ENCODE peak calls at places on chromosomes 5 and 9, in five cellular contexts. I is GM23248, T is neural progenitor cell, O is GM23338, X is SK-N-SH. C is an unnamed sample.

GRCh38 chr9:126043691-126044090 is 282.9 kb upstream of the MVB12B start:
- DNase-seq in I (no peak), T (peak; percentile 34), O (no peak), X (no peak), C (no peak)

GRCh38 chr5:90221947-90222346 is 187.6 kb downstream of the CETN3 start:
- DNase-seq in I (peak; percentile 28), T (no peak), O (no peak), X (no peak), C (peak; percentile 96)

GRCh38 chr5:75522542-75522941 is 10.9 kb downstream of the POLK start:
- DNase-seq in I (peak; percentile 31), T (no peak), O (no peak), X (no peak), C (no peak)

GRCh38 chr5:179166886-179167841 is 107.0 kb downstream of the ZNF354C start:
- DNase-seq in I (peak; percentile 78), T (peak; percentile 81), O (peak; percentile 79), X (peak; percentile 97), C (peak; percentile 38)

GRCh38 chr9:129487658-129488483 is 133.0 kb downstream of the C9orf50 start:
- DNase-seq in I (peak; percentile 73), T (peak; percentile 65), O (peak; percentile 57), X (no peak), C (no peak)

GRCh38 chr5:150670275-150670960 is 9.4 kb downstream of the MYOZ3 start:
- DNase-seq in I (no peak), T (peak; percentile 50), O (peak; percentile 42), X (no peak), C (no peak)

GRCh38 chr5:119476341-119476740 is 24.0 kb downstream of the HSD17B4 start:
- DNase-seq in I (no peak), T (peak; percentile 18), O (no peak), X (no peak), C (no peak)

GRCh38 chr5:71778678-71779276 is 59.7 kb downstream of the CARTPT start:
- DNase-seq in I (peak; percentile 28), T (peak; percentile 61), O (peak; percentile 55), X (peak; percentile 52), C (peak; percentile 67)

GRCh38 chr9:109052416-109052815 is 39.1 kb upstream of the CTNNAL1 start:
- DNase-seq in I (peak; percentile 52), T (no peak), O (no peak), X (no peak), C (no peak)

DNA sequence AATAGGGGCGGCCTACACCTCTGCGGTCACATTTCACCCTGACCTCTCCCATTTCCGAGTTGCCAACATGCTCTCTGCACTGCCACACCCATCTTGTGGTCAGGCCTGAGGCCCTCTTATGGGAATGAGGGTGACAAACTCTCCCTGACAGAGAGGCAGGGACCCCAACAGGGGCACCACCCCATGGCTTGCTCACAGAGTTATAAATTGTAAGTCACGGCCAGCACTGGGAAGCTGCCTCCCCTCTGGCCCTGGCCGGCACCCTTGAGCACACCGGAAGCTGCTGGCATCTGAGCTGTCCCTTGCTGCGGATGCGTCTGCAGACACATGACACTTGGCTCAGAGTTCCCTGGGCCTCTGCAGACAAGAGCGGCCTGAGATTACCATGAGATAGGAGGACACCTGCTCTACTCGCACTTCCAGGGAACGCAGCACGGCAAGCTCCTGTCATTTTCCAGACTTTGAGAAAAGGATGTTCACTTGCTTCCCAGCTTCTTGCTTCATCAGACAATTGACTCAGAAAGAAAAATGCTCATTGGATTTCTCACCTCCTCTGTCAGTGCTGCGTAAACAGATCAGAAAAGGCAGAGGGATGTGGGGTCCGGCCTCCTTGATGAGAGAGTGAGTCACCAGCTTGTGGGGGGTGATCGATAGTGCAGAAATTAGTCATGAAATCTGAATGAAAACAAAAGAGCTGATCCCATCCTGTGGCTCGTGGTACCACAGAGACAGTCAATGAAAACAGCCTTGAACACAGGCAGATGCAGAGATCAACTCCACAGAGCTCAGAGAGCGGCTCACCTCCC is 269.8 kb downstream of the SYK start:
- DNase-seq in I (peak; percentile 94), T (no peak), O (no peak), X (no peak), C (peak; percentile 75)
- TF ChIP-seq EZH2phosphoT487 in I (no peak), T (no peak), O (no peak), X (no peak), C (no peak)

GRCh38 chr9:80507611-80508010 is 935.8 kb downstream of the TLE4 start:
- DNase-seq in I (no peak), T (no peak), O (no peak), X (no peak), C (no peak)

GRCh38 chr9:80501635-80502034 is 929.9 kb downstream of the TLE4 start:
- DNase-seq in I (no peak), T (no peak), O (no peak), X (no peak), C (no peak)

GRCh38 chr9:80503692-80504400 is 932.1 kb downstream of the TLE4 start:
- DNase-seq in I (no peak), T (peak; percentile 35), O (no peak), X (no peak), C (no peak)

GRCh38 chr9:80500300-80500699 is 928.5 kb downstream of the TLE4 start:
- DNase-seq in I (no peak), T (no peak), O (no peak), X (no peak), C (no peak)

DNA sequence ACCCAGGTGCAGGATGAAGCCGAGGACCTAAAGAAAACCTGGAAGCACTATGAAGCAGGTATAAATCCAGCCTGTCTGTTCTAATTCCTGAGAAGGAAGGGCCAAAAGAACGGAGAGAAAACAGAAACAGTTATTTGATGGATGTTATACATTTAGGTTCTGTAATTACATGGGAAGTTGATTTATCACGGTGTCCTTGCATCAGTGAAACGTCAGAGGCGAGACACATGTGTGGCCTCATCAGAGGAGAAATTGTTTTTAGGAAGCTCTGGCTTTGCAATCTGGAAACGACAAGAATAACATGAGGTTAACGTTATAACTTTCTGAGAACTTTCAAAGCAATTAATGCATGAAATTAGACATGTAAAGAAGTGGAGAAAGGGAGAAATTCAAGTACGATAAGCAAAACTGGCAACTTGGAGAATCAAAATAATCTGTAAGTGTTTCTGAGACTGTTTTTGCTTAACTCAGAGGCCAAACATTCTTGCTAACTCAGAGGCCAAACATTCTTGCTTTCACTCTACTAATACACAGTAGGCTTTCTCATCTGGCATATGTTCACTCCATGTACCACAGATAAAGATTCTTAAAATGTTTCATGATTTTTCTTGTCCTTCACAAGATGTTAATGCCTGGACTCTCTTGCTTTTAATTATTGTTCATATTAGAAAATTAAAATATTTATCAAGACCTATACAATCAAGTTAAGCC is 932.9 kb downstream of the TLE4 start:
- DNase-seq in I (no peak), T (no peak), O (no peak), X (no peak), C (no peak)
- H2AFZ ChIP-seq in I (no peak overlapping the region), T (no peak overlapping the region), O (no peak overlapping the region), X (no peak overlapping the region), C (no peak overlapping the region)

DNA sequence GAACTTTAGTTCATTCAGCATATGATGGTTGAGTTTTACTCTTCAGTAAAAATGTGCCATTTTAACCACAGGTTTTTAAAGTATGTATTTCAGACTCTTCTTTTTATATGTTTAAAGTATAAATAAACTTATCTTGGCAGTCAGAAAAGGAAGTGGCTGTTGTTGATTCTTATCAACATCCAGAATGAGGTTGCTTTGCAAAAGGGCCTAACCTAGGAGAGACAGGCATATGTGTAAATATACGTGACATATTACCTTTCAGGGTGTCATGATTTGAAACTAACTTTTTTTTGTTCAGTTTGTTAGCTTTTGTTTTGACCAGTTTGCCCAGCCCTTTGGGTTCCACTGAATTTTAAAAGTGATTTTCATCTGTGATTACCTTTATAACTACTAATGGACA is 7.4 kb downstream of the SMARCA2 start:
- DNase-seq in I (no peak), T (no peak), O (no peak), X (no peak), C (no peak)
- H3F3A ChIP-seq in I (peaks cover 21% of the 10 kb centered on the region), T (no peaks in the 10 kb centered on the region), O (no peaks in the 10 kb centered on the region), X (no peaks in the 10 kb centered on the region), C (no peaks in the 10 kb centered on the region)

GRCh38 chr5:181221792-181222629 is 1.1 kb upstream of the TRIM41 start:
- DNase-seq in I (peak; percentile 97), T (peak; percentile 91), O (peak; percentile 92), X (peak; percentile 70), C (peak; percentile 98)
- TF ChIP-seq EZH2phosphoT487 in I (no peak), T (no peak), O (no peak), X (no peak), C (no peak)

GRCh38 chr5:99605904-99606303 is 677.1 kb upstream of the CHD1 start:
- DNase-seq in I (no peak), T (no peak), O (no peak), X (no peak), C (no peak)

DNA sequence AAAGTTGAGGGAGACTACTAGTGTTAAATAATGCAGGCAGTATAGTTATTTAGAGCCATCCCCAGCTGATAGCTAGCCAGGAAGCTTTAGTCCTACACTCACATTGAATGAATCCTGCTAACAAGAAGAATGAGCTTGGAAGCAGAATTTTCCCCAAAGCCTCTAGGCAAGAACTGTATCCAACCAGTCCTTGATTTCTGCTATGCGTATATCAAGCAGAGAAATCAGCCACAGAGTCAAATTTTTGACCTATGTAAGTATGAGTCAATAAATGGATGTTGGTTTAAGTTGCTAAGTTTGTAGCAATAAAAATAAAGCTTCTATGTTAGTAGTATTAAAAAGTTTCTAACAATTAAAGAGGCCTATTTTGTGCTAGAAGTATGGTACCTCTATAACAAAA is 672.1 kb upstream of the CHD1 start:
- DNase-seq in I (no peak), T (no peak), O (no peak), X (no peak), C (peak; percentile 55)
- H2AFZ ChIP-seq in I (no peak overlapping the region), T (no peak overlapping the region), O (no peak overlapping the region), X (no peak overlapping the region), C (no peak overlapping the region)

DNA sequence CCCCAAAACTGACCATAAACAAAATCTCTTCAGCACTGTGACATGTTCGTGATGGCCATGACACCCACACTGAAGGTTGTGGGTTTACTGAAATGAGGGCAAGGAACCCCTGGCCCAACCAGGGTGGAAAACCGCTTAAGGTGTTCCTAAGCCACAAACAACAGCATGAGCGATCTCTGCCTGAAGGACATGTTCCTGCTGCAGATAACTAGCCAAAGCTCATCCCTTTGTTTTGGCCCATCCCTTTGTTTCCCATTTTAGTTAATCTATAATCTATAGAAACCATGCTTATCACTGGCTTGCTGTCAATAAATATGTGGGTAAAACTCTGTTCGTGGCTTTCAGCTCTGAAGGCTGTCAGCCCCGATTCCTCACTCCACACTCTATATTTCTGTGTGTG is 21.8 kb upstream of the TUT7 start:
- DNase-seq in I (no peak), T (no peak), O (no peak), X (no peak), C (no peak)
- H3F3A ChIP-seq in I (no peaks in the 10 kb centered on the region), T (no peaks in the 10 kb centered on the region), O (no peaks in the 10 kb centered on the region), X (no peaks in the 10 kb centered on the region), C (no peaks in the 10 kb centered on the region)

DNA sequence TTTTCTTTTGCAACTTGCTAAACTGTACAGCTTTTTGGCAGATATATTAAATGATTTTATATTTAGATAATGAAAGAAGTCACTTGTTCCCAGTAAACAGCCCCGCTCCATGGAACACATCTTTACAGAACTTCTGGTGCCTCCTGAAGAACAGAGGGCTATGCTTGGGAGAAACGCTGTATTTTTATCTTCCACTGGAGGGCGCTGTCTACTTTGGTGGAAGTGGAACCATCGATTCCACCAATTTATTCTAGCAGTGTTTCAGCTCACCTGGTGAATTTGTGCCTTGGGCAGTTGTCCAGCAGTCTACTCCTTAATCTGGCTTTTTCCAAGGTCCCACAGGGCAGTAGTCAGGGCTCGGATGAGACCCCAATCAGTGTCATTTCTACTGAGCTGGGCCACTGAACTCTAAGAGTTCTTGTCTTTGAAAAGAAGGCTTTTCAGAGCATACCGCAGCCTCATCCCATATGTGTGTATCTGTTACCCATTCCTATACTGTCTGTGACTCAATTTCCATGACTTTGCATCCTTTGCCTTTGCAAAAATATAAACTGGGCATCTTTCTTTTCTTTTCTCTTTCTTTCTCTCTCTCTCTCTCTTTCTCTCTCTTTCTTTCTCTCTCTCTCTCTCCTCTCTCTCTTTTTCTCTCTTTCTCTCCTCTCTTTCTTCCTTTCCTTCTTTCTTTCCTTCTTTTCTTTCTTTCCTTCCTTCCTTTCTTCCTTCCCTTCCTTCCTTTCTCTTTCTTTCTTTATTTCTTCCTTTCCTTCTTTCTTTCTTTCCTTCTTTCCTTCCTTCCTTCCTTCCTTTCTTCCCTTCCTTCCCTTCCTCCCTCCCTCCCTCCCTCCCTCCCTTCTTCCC is 138.5 kb upstream of the ZNF618 start:
- DNase-seq in I (peak; percentile 62), T (peak; percentile 83), O (peak; percentile 92), X (peak; percentile 50), C (peak; percentile 76)
- TF ChIP-seq EZH2phosphoT487 in I (no peak), T (no peak), O (no peak), X (no peak), C (no peak)